ENCODE peak calls at places on chromosomes 12 and 14, in seven cellular contexts. One of them, this sample, is unnamed.

GRCh38 chr14:21215879-21216251 is 53.4 kb downstream of the HNRNPC start:
- DNase-seq in A549: no peak
- DNase-seq in stomach: no peak
- DNase-seq in BE2C: no peak
- DNase-seq in right atrium auricular region: no peak
- DNase-seq in SHP77 treated with DMSO at 0.1 percent for 48 hours: no peak
- DNase-seq in tibial artery: no peak
- DNase-seq in this sample: no peak

GRCh38 chr12:108665608-108666202 is 32.0 kb upstream of the SELPLG start:
- DNase-seq in BE2C: no peak
- DNase-seq in right atrium auricular region: no peak
- DNase-seq in tibial artery: no peak
- DNase-seq in stomach: no peak
- DNase-seq in A549: no peak
- DNase-seq in SHP77 treated with DMSO at 0.1 percent for 48 hours: no peak
- DNase-seq in this sample: no peak

GRCh38 chr14:89308232-89308959 is 108.6 kb downstream of the FOXN3 start:
- DNase-seq in SHP77 treated with DMSO at 0.1 percent for 48 hours: no peak
- DNase-seq in BE2C: peak
- DNase-seq in stomach: no peak
- DNase-seq in tibial artery: no peak
- DNase-seq in right atrium auricular region: no peak
- DNase-seq in A549: no peak
- DNase-seq in this sample: no peak

GRCh38 chr14:105059917-105060565 is 5.2 kb downstream of the GPR132 start:
- DNase-seq in right atrium auricular region: no peak
- DNase-seq in tibial artery: no peak
- DNase-seq in A549: no peak
- DNase-seq in BE2C: no peak
- DNase-seq in stomach: no peak
- DNase-seq in SHP77 treated with DMSO at 0.1 percent for 48 hours: no peak
- DNase-seq in this sample: no peak

GRCh38 chr14:80364274-80364673 is 153.0 kb upstream of the DIO2 start:
- DNase-seq in SHP77 treated with DMSO at 0.1 percent for 48 hours: no peak
- DNase-seq in stomach: no peak
- DNase-seq in A549: peak
- DNase-seq in tibial artery: no peak
- DNase-seq in BE2C: no peak
- DNase-seq in right atrium auricular region: no peak
- DNase-seq in this sample: peak

GRCh38 chr12:43453761-43454160 is 98.2 kb downstream of the ADAMTS20 start:
- DNase-seq in BE2C: no peak
- DNase-seq in right atrium auricular region: no peak
- DNase-seq in SHP77 treated with DMSO at 0.1 percent for 48 hours: no peak
- DNase-seq in stomach: no peak
- DNase-seq in A549: no peak
- DNase-seq in tibial artery: no peak
- DNase-seq in this sample: no peak

GRCh38 chr12:76255692-76256091 is 92.5 kb downstream of the BBS10 start:
- DNase-seq in right atrium auricular region: no peak
- DNase-seq in tibial artery: no peak
- DNase-seq in stomach: no peak
- DNase-seq in BE2C: no peak
- DNase-seq in SHP77 treated with DMSO at 0.1 percent for 48 hours: no peak
- DNase-seq in A549: no peak
- DNase-seq in this sample: no peak

GRCh38 chr14:59187802-59188460 is 536 bp upstream of the DAAM1 start:
- DNase-seq in BE2C: peak
- DNase-seq in SHP77 treated with DMSO at 0.1 percent for 48 hours: peak
- DNase-seq in stomach: no peak
- DNase-seq in right atrium auricular region: peak
- DNase-seq in tibial artery: peak
- DNase-seq in A549: peak
- DNase-seq in this sample: peak

GRCh38 chr14:88233915-88234314 is 89.2 kb downstream of the KCNK10 start:
- DNase-seq in BE2C: peak
- DNase-seq in stomach: no peak
- DNase-seq in A549: no peak
- DNase-seq in tibial artery: no peak
- DNase-seq in right atrium auricular region: no peak
- DNase-seq in SHP77 treated with DMSO at 0.1 percent for 48 hours: no peak
- DNase-seq in this sample: no peak

GRCh38 chr12:14723763-14724162 is 27.4 kb upstream of the GUCY2C start:
- DNase-seq in stomach: peak
- DNase-seq in tibial artery: peak
- DNase-seq in SHP77 treated with DMSO at 0.1 percent for 48 hours: no peak
- DNase-seq in A549: peak
- DNase-seq in right atrium auricular region: peak
- DNase-seq in BE2C: peak
- DNase-seq in this sample: peak

GRCh38 chr12:63894132-63894531 is 49.6 kb downstream of the SRGAP1 start:
- DNase-seq in A549: no peak
- DNase-seq in BE2C: no peak
- DNase-seq in stomach: no peak
- DNase-seq in tibial artery: no peak
- DNase-seq in right atrium auricular region: no peak
- DNase-seq in SHP77 treated with DMSO at 0.1 percent for 48 hours: no peak
- DNase-seq in this sample: no peak

GRCh38 chr14:71469936-71470335 is 462.3 kb upstream of the RGS6 start:
- DNase-seq in tibial artery: no peak
- DNase-seq in A549: no peak
- DNase-seq in right atrium auricular region: no peak
- DNase-seq in stomach: no peak
- DNase-seq in BE2C: no peak
- DNase-seq in SHP77 treated with DMSO at 0.1 percent for 48 hours: no peak
- DNase-seq in this sample: no peak

GRCh38 chr12:116465892-116466291 is 93.3 kb upstream of the MAP1LC3B2 start:
- DNase-seq in right atrium auricular region: no peak
- DNase-seq in tibial artery: no peak
- DNase-seq in SHP77 treated with DMSO at 0.1 percent for 48 hours: no peak
- DNase-seq in BE2C: no peak
- DNase-seq in A549: no peak
- DNase-seq in stomach: no peak
- DNase-seq in this sample: no peak

GRCh38 chr14:35810963-35811362 is 1.9 kb upstream of the RALGAPA1 start:
- DNase-seq in tibial artery: no peak
- DNase-seq in right atrium auricular region: no peak
- DNase-seq in SHP77 treated with DMSO at 0.1 percent for 48 hours: no peak
- DNase-seq in stomach: no peak
- DNase-seq in A549: no peak
- DNase-seq in BE2C: no peak
- DNase-seq in this sample: no peak

GRCh38 chr14:103103461-103104388 is 9.2 kb downstream of the EXOC3L4 start:
- DNase-seq in right atrium auricular region: no peak
- DNase-seq in stomach: peak
- DNase-seq in tibial artery: no peak
- DNase-seq in A549: peak
- DNase-seq in SHP77 treated with DMSO at 0.1 percent for 48 hours: peak
- DNase-seq in BE2C: peak
- DNase-seq in this sample: peak

GRCh38 chr12:66693901-66694513 is 15.1 kb upstream of the GRIP1 start:
- DNase-seq in A549: peak
- DNase-seq in tibial artery: no peak
- DNase-seq in BE2C: peak
- DNase-seq in right atrium auricular region: no peak
- DNase-seq in SHP77 treated with DMSO at 0.1 percent for 48 hours: peak
- DNase-seq in stomach: no peak
- DNase-seq in this sample: peak

GRCh38 chr12:130993759-130994670 is 40.3 kb downstream of the ADGRD1 start:
- DNase-seq in SHP77 treated with DMSO at 0.1 percent for 48 hours: peak
- DNase-seq in A549: peak
- DNase-seq in right atrium auricular region: no peak
- DNase-seq in stomach: no peak
- DNase-seq in BE2C: peak
- DNase-seq in tibial artery: peak
- DNase-seq in this sample: no peak

GRCh38 chr14:53757732-53758131 is 198.9 kb downstream of the BMP4 start:
- DNase-seq in right atrium auricular region: no peak
- DNase-seq in tibial artery: no peak
- DNase-seq in stomach: no peak
- DNase-seq in A549: no peak
- DNase-seq in BE2C: no peak
- DNase-seq in SHP77 treated with DMSO at 0.1 percent for 48 hours: no peak
- DNase-seq in this sample: no peak

GRCh38 chr14:56005580-56006053 is 112.6 kb upstream of the PELI2 start:
- DNase-seq in BE2C: no peak
- DNase-seq in tibial artery: no peak
- DNase-seq in stomach: no peak
- DNase-seq in SHP77 treated with DMSO at 0.1 percent for 48 hours: no peak
- DNase-seq in A549: no peak
- DNase-seq in right atrium auricular region: no peak
- DNase-seq in this sample: no peak

GRCh38 chr12:3135522-3136461 is 58.6 kb downstream of the TSPAN9 start:
- DNase-seq in BE2C: peak
- DNase-seq in SHP77 treated with DMSO at 0.1 percent for 48 hours: no peak
- DNase-seq in A549: peak
- DNase-seq in tibial artery: no peak
- DNase-seq in stomach: no peak
- DNase-seq in right atrium auricular region: no peak
- DNase-seq in this sample: peak

GRCh38 chr12:87444039-87444438 is 585.2 kb downstream of the C12orf50 start:
- DNase-seq in tibial artery: no peak
- DNase-seq in SHP77 treated with DMSO at 0.1 percent for 48 hours: no peak
- DNase-seq in BE2C: no peak
- DNase-seq in stomach: no peak
- DNase-seq in right atrium auricular region: no peak
- DNase-seq in A549: no peak
- DNase-seq in this sample: no peak

GRCh38 chr12:63098851-63099250 is 52.1 kb downstream of the AVPR1A start:
- DNase-seq in stomach: no peak
- DNase-seq in BE2C: no peak
- DNase-seq in right atrium auricular region: no peak
- DNase-seq in A549: peak
- DNase-seq in SHP77 treated with DMSO at 0.1 percent for 48 hours: peak
- DNase-seq in tibial artery: no peak
- DNase-seq in this sample: no peak

GRCh38 chr14:74882103-74882920 is 596 bp downstream of the DLST start:
- DNase-seq in tibial artery: peak
- DNase-seq in stomach: peak
- DNase-seq in right atrium auricular region: no peak
- DNase-seq in SHP77 treated with DMSO at 0.1 percent for 48 hours: no peak
- DNase-seq in BE2C: peak
- DNase-seq in A549: peak
- DNase-seq in this sample: peak

This sample was measured in hepatic stellate cell.